ENCODE peak calls at places on chromosomes 1 and 21, in ten cellular contexts. H is body of pancreas; Q is CD4-positive, CD25-positive, alpha-beta regulatory T cell; A is PC-3; B is left ventricle myocardium inferior; Y is foreskin fibroblast; F is neuronal stem cell; J is aorta; I is fibroblast of lung; M is sigmoid colon. S is an unnamed sample.
A peak's percentile ranks its signal among the peaks of the same experiment; 100 is the strongest.

GRCh38 chr1:172607145-172607544 is 51.8 kb upstream of the FASLG start:
- DNase-seq in H (no peak), Q (no peak), A (peak; percentile 62), B (no peak), Y (no peak), F (no peak), J (no peak), I (peak; percentile 5), M (no peak), S (no peak)

GRCh38 chr1:59703918-59704378 is 110.8 kb upstream of the HOOK1 start:
- DNase-seq in H (no peak), Q (no peak), A (no peak), B (no peak), Y (peak; percentile 66), F (no peak), J (no peak), I (no peak), M (no peak), S (no peak)

GRCh38 chr1:37410080-37410479 is 64.3 kb upstream of the ZC3H12A start:
- DNase-seq in H (no peak), Q (no peak), A (no peak), B (no peak), Y (no peak), F (no peak), J (no peak), I (no peak), M (no peak), S (no peak)

GRCh38 chr1:34140011-34140676 is 24.9 kb downstream of the CSMD2 start:
- DNase-seq in H (no peak), Q (no peak), A (no peak), B (no peak), Y (no peak), F (no peak), J (no peak), I (no peak), M (no peak), S (no peak)

GRCh38 chr1:207097871-207098324 is 6.1 kb upstream of the C4BPA start:
- DNase-seq in H (no peak), Q (no peak), A (peak; percentile 89), B (no peak), Y (no peak), F (no peak), J (no peak), I (no peak), M (no peak), S (no peak)

GRCh38 chr21:38804617-38805281 is 980 bp upstream of the ETS2 start:
- DNase-seq in H (peak; percentile 72), Q (no peak), A (peak; percentile 88), B (peak; percentile 79), Y (peak; percentile 78), F (no peak), J (peak; percentile 83), I (peak; percentile 69), M (peak; percentile 92), S (peak; percentile 87)

GRCh38 chr1:172851077-172851476 is 192.2 kb downstream of the FASLG start:
- DNase-seq in H (no peak), Q (no peak), A (no peak), B (no peak), Y (peak; percentile 55), F (no peak), J (no peak), I (no peak), M (no peak), S (no peak)

GRCh38 chr1:227662933-227663332 is 72.2 kb downstream of the JMJD4 start:
- DNase-seq in H (no peak), Q (no peak), A (no peak), B (no peak), Y (no peak), F (no peak), J (no peak), I (no peak), M (no peak), S (no peak)

GRCh38 chr1:165871311-165872067 is 44.1 kb downstream of the UCK2 start:
- DNase-seq in H (peak; percentile 34), Q (peak; percentile 56), A (peak; percentile 33), B (peak; percentile 50), Y (no peak), F (no peak), J (peak; percentile 69), I (peak; percentile 73), M (no peak), S (peak; percentile 82)

GRCh38 chr1:23393706-23394105 is 24.1 kb upstream of the ZNF436 start:
- DNase-seq in H (peak; percentile 37), Q (no peak), A (peak; percentile 4), B (peak; percentile 72), Y (peak; percentile 72), F (no peak), J (peak; percentile 59), I (peak; percentile 84), M (peak; percentile 89), S (no peak)

GRCh38 chr1:172399369-172400072 is 21.0 kb upstream of the C1orf105 start:
- DNase-seq in H (peak; percentile 37), Q (peak; percentile 63), A (peak; percentile 100), B (peak; percentile 34), Y (peak; percentile 93), F (no peak), J (peak; percentile 70), I (peak; percentile 98), M (peak; percentile 90), S (peak; percentile 40)

GRCh38 chr1:221706862-221707582 is 34.9 kb downstream of the DUSP10 start:
- DNase-seq in H (no peak), Q (no peak), A (no peak), B (no peak), Y (no peak), F (no peak), J (no peak), I (no peak), M (peak; percentile 88), S (no peak)

GRCh38 chr1:89553195-89553584 is 28.6 kb downstream of the LRRC8B start:
- DNase-seq in H (no peak), Q (no peak), A (no peak), B (no peak), Y (no peak), F (no peak), J (no peak), I (no peak), M (no peak), S (no peak)

GRCh38 chr1:17168480-17168878 is 36.4 kb upstream of the PADI1 start:
- DNase-seq in H (no peak), Q (no peak), A (peak; percentile 80), B (no peak), Y (peak; percentile 72), F (no peak), J (no peak), I (peak; percentile 94), M (no peak), S (no peak)

GRCh38 chr21:41258617-41259016 is 58.0 kb upstream of the FAM3B start:
- DNase-seq in H (no peak), Q (no peak), A (peak; percentile 97), B (no peak), Y (no peak), F (no peak), J (no peak), I (no peak), M (no peak), S (no peak)

GRCh38 chr21:30227128-30227527 is 11.2 kb upstream of the CLDN8 start:
- DNase-seq in H (no peak), Q (no peak), A (no peak), B (no peak), Y (no peak), F (no peak), J (no peak), I (no peak), M (no peak), S (no peak)
- H3K4me3 ChIP-seq in H (no peak overlapping the region), Q (no peak overlapping the region), A (peak overlapping the region; percentile 4), B (no peak overlapping the region), Y (no peak overlapping the region), F (no peak overlapping the region), J (no peak overlapping the region), I (no peak overlapping the region), M (no peak overlapping the region), S (no peak overlapping the region)

GRCh38 chr21:42653492-42654061 is at the start of gene PDE9A:
- DNase-seq in H (peak; percentile 45), Q (peak; percentile 41), A (no peak), B (no peak), Y (peak; percentile 31), F (peak; percentile 63), J (peak; percentile 52), I (no peak), M (no peak), S (peak; percentile 62)
- H3K4me3 ChIP-seq in H (peak within 1 kb of the TSS; percentile 4), Q (peak within 1 kb of the TSS; percentile 48), A (peak within 1 kb of the TSS; percentile 29), B (peak within 1 kb of the TSS; percentile 80), Y (peak within 1 kb of the TSS; percentile 36), F (peak within 1 kb of the TSS; percentile 84), J (peak within 1 kb of the TSS; percentile 41), I (peak within 1 kb of the TSS; percentile 25), M (peak within 1 kb of the TSS; percentile 86), S (peak within 1 kb of the TSS; percentile 71)

GRCh38 chr1:178101266-178101630 is 7.3 kb downstream of the RASAL2 start:
- DNase-seq in H (no peak), Q (no peak), A (no peak), B (no peak), Y (no peak), F (no peak), J (no peak), I (peak; percentile 29), M (no peak), S (no peak)

GRCh38 chr1:178096421-178096820 is 2.5 kb downstream of the RASAL2 start:
- DNase-seq in H (no peak), Q (no peak), A (no peak), B (no peak), Y (no peak), F (no peak), J (no peak), I (peak; percentile 31), M (no peak), S (no peak)

GRCh38 chr1:178094752-178095645 is 1.1 kb downstream of the RASAL2 start:
- DNase-seq in H (no peak), Q (no peak), A (peak; percentile 33), B (no peak), Y (peak; percentile 50), F (no peak), J (no peak), I (peak; percentile 87), M (no peak), S (no peak)

GRCh38 chr1:178101654-178102053 is 7.8 kb downstream of the RASAL2 start:
- DNase-seq in H (no peak), Q (no peak), A (no peak), B (no peak), Y (no peak), F (no peak), J (no peak), I (peak; percentile 11), M (no peak), S (no peak)

DNA sequence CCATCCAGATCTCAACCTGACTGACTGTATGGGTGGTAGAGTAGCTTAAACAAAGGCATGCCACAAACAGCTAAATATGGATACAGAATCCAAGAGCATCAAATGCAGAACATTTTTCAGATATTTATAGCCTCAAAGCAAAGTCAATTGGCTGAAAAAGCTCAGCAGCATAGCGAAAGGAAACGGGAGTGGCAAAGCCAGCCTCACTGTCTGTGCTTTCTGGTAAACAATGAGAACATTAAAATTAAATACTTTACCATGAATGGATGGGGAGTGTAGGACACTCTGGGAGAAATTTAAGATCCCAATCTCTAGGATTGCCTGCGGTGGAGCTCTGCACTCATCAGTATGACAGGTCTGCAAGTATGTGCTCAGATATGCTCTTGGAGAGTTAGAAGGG is 4.4 kb downstream of the RASAL2 start:
- DNase-seq in H (no peak), Q (no peak), A (no peak), B (no peak), Y (no peak), F (no peak), J (no peak), I (peak; percentile 42), M (no peak), S (no peak)
- H3K4me3 ChIP-seq in H (no peak overlapping the region), Q (no peak overlapping the region), A (no peak overlapping the region), B (peak overlapping the region; percentile 87), Y (no peak overlapping the region), F (no peak overlapping the region), J (peak overlapping the region; percentile 42), I (no peak overlapping the region), M (peak overlapping the region; percentile 11), S (no peak overlapping the region)

GRCh38 chr1:5975133-5975880 is 16.9 kb downstream of the NPHP4 start:
- DNase-seq in H (peak; percentile 70), Q (peak; percentile 49), A (peak; percentile 64), B (peak; percentile 54), Y (peak; percentile 85), F (no peak), J (no peak), I (peak; percentile 40), M (peak; percentile 34), S (no peak)
- H3K4me3 ChIP-seq in H (no peak overlapping the region), Q (no peak overlapping the region), A (no peak overlapping the region), B (no peak overlapping the region), Y (no peak overlapping the region), F (no peak overlapping the region), J (no peak overlapping the region), I (no peak overlapping the region), M (no peak overlapping the region), S (no peak overlapping the region)

S was measured in colonic mucosa.